ENCODE peak calls at places on chromosomes 4 and X, in six cellular contexts. One of them, this sample, is unnamed. For H3K4me1 and H3K9me3, the result is how much of the 10 kb centered on the place peaks cover.

GRCh38 chr4:26135331-26135730 is 185.5 kb upstream of the RBPJ start:
- DNase-seq in right lobe of liver: no peak
- DNase-seq in IMR-90: no peak
- DNase-seq in H1: no peak
- DNase-seq in heart right ventricle: no peak
- DNase-seq in GM23248: no peak
- DNase-seq in this sample: no peak

GRCh38 chr4:153916273-153916755 is 127.4 kb upstream of the SFRP2 start:
- DNase-seq in right lobe of liver: no peak
- DNase-seq in IMR-90: no peak
- DNase-seq in H1: no peak
- DNase-seq in heart right ventricle: no peak
- DNase-seq in GM23248: peak
- DNase-seq in this sample: no peak

GRCh38 chrX:130060122-130061069 is 49.9 kb downstream of the ELF4 start:
- DNase-seq in right lobe of liver: peak
- DNase-seq in IMR-90: peak
- DNase-seq in H1: peak
- DNase-seq in heart right ventricle: peak
- DNase-seq in GM23248: peak
- DNase-seq in this sample: peak

GRCh38 chr4:180150818-180151217 is 2092.4 kb upstream of the TENM3 start:
- DNase-seq in right lobe of liver: no peak
- DNase-seq in IMR-90: peak
- DNase-seq in H1: no peak
- DNase-seq in heart right ventricle: no peak
- DNase-seq in GM23248: peak
- DNase-seq in this sample: no peak

GRCh38 chr4:80134936-80135701 is 62.1 kb upstream of the ANTXR2 start:
- DNase-seq in right lobe of liver: no peak
- DNase-seq in IMR-90: peak
- DNase-seq in H1: no peak
- DNase-seq in heart right ventricle: no peak
- DNase-seq in GM23248: no peak
- DNase-seq in this sample: no peak

GRCh38 chr4:85837334-85837733 is 362.4 kb downstream of the ARHGAP24 start:
- DNase-seq in right lobe of liver: no peak
- DNase-seq in IMR-90: no peak
- DNase-seq in H1: no peak
- DNase-seq in heart right ventricle: no peak
- DNase-seq in GM23248: no peak
- DNase-seq in this sample: no peak

GRCh38 chr4:4386296-4386735 is 586 bp upstream of the NSG1 start:
- DNase-seq in right lobe of liver: no peak
- DNase-seq in IMR-90: no peak
- DNase-seq in H1: peak
- DNase-seq in heart right ventricle: no peak
- DNase-seq in GM23248: no peak
- DNase-seq in this sample: peak

GRCh38 chrX:84189125-84189524 is 1.1 kb upstream of the RPS6KA6 start:
- DNase-seq in right lobe of liver: no peak
- DNase-seq in IMR-90: no peak
- DNase-seq in H1: no peak
- DNase-seq in heart right ventricle: no peak
- DNase-seq in GM23248: peak
- DNase-seq in this sample: no peak

GRCh38 chrX:55450259-55450658 is 1.7 kb upstream of the MAGEH1 start:
- DNase-seq in right lobe of liver: peak
- DNase-seq in IMR-90: peak
- DNase-seq in H1: no peak
- DNase-seq in heart right ventricle: peak
- DNase-seq in GM23248: peak
- DNase-seq in this sample: no peak

GRCh38 chrX:114800719-114801118 is 216.7 kb downstream of the IL13RA2 start:
- DNase-seq in right lobe of liver: no peak
- DNase-seq in IMR-90: peak
- DNase-seq in H1: no peak
- DNase-seq in heart right ventricle: no peak
- DNase-seq in GM23248: peak
- DNase-seq in this sample: no peak

GRCh38 chrX:111095974-111096870 is at the start of gene PAK3:
- DNase-seq in right lobe of liver: no peak
- DNase-seq in IMR-90: peak
- DNase-seq in H1: peak
- DNase-seq in heart right ventricle: peak
- DNase-seq in GM23248: peak
- DNase-seq in this sample: peak

GRCh38 chr4:8238515-8239053 is 31.0 kb upstream of the HTRA3 start:
- DNase-seq in right lobe of liver: peak
- DNase-seq in IMR-90: no peak
- DNase-seq in H1: peak
- DNase-seq in heart right ventricle: no peak
- DNase-seq in GM23248: no peak
- DNase-seq in this sample: no peak

GRCh38 chrX:15404712-15405111 is 20.5 kb upstream of the VEGFD start:
- DNase-seq in right lobe of liver: no peak
- DNase-seq in IMR-90: peak
- DNase-seq in H1: no peak
- DNase-seq in heart right ventricle: peak
- DNase-seq in GM23248: peak
- DNase-seq in this sample: no peak

GRCh38 chrX:53160297-53160983 is 64.6 kb downstream of the KDM5C start:
- DNase-seq in right lobe of liver: no peak
- DNase-seq in IMR-90: no peak
- DNase-seq in H1: no peak
- DNase-seq in heart right ventricle: no peak
- DNase-seq in GM23248: no peak
- DNase-seq in this sample: no peak

GRCh38 chr4:183438458-183439113 is 5.8 kb upstream of the CDKN2AIP start:
- DNase-seq in right lobe of liver: no peak
- DNase-seq in IMR-90: peak
- DNase-seq in H1: no peak
- DNase-seq in heart right ventricle: no peak
- DNase-seq in GM23248: peak
- DNase-seq in this sample: no peak

DNA sequence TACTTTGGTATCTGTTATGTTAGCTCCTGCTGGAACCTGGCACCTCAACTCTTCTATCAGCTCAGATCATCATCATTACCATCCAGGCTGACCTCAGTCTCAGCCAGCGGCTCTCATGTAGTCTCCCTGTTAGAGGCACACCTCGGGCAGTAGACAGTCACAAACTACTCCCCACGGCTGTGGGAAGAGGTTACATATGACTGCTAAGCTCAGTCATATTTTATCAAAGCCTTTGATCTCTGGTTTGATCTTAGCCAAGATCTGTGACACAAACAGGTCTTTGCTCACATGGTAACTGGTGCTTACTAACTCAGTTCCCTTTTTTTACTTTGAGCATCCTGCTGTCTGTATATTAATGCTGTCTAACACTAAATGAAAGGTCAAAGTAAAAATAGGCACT is 384.9 kb downstream of the CENPC start:
- DNase-seq in right lobe of liver: no peak
- DNase-seq in IMR-90: no peak
- DNase-seq in H1: no peak
- DNase-seq in heart right ventricle: no peak
- DNase-seq in GM23248: no peak
- DNase-seq in this sample: no peak
- H3K4me1 ChIP-seq in right lobe of liver: under half
- H3K4me1 ChIP-seq in IMR-90: under half
- H3K4me1 ChIP-seq in H1: under half
- H3K4me1 ChIP-seq in heart right ventricle: under half
- H3K4me1 ChIP-seq in GM23248: under half
- H3K4me1 ChIP-seq in this sample: under half

GRCh38 chrX:1555370-1555769 is 18.4 kb upstream of the P2RY8 start:
- DNase-seq in right lobe of liver: peak
- DNase-seq in IMR-90: no peak
- DNase-seq in H1: no peak
- DNase-seq in heart right ventricle: no peak
- DNase-seq in GM23248: no peak
- DNase-seq in this sample: no peak
- H3K9me3 ChIP-seq in right lobe of liver: under half
- H3K9me3 ChIP-seq in IMR-90: under half
- H3K9me3 ChIP-seq in H1: under half
- H3K9me3 ChIP-seq in heart right ventricle: under half
- H3K9me3 ChIP-seq in GM23248: under half
- H3K9me3 ChIP-seq in this sample: under half

GRCh38 chr4:82782626-82783025 is 16.0 kb downstream of the SCD5 start:
- DNase-seq in right lobe of liver: no peak
- DNase-seq in IMR-90: no peak
- DNase-seq in H1: no peak
- DNase-seq in heart right ventricle: no peak
- DNase-seq in GM23248: no peak
- DNase-seq in this sample: no peak
- H3K27ac ChIP-seq in right lobe of liver: no peak
- H3K27ac ChIP-seq in IMR-90: no peak
- H3K27ac ChIP-seq in H1: no peak
- H3K27ac ChIP-seq in heart right ventricle: no peak
- H3K27ac ChIP-seq in GM23248: no peak
- H3K27ac ChIP-seq in this sample: no peak

GRCh38 chr4:89288430-89288829 is 19.2 kb downstream of the GPRIN3 start:
- DNase-seq in right lobe of liver: no peak
- DNase-seq in IMR-90: no peak
- DNase-seq in H1: no peak
- DNase-seq in heart right ventricle: no peak
- DNase-seq in GM23248: no peak
- DNase-seq in this sample: no peak

GRCh38 chr4:89290727-89291126 is 16.9 kb downstream of the GPRIN3 start:
- DNase-seq in right lobe of liver: no peak
- DNase-seq in IMR-90: no peak
- DNase-seq in H1: no peak
- DNase-seq in heart right ventricle: peak
- DNase-seq in GM23248: no peak
- DNase-seq in this sample: no peak

GRCh38 chr4:89287945-89288344 is 19.7 kb downstream of the GPRIN3 start:
- DNase-seq in right lobe of liver: no peak
- DNase-seq in IMR-90: no peak
- DNase-seq in H1: no peak
- DNase-seq in heart right ventricle: no peak
- DNase-seq in GM23248: no peak
- DNase-seq in this sample: no peak

GRCh38 chr4:89285735-89286134 is 21.9 kb downstream of the GPRIN3 start:
- DNase-seq in right lobe of liver: no peak
- DNase-seq in IMR-90: no peak
- DNase-seq in H1: no peak
- DNase-seq in heart right ventricle: no peak
- DNase-seq in GM23248: no peak
- DNase-seq in this sample: no peak

GRCh38 chr4:89289312-89289711 is 18.3 kb downstream of the GPRIN3 start:
- DNase-seq in right lobe of liver: no peak
- DNase-seq in IMR-90: no peak
- DNase-seq in H1: no peak
- DNase-seq in heart right ventricle: no peak
- DNase-seq in GM23248: no peak
- DNase-seq in this sample: no peak
- H3K4me1 ChIP-seq in right lobe of liver: under half
- H3K4me1 ChIP-seq in IMR-90: under half
- H3K4me1 ChIP-seq in H1: under half
- H3K4me1 ChIP-seq in heart right ventricle: under half
- H3K4me1 ChIP-seq in GM23248: under half
- H3K4me1 ChIP-seq in this sample: under half

GRCh38 chrX:68915778-68916177 is 87.0 kb downstream of the EFNB1 start:
- DNase-seq in right lobe of liver: no peak
- DNase-seq in IMR-90: no peak
- DNase-seq in H1: no peak
- DNase-seq in heart right ventricle: no peak
- DNase-seq in GM23248: no peak
- DNase-seq in this sample: no peak
- H3K9me3 ChIP-seq in right lobe of liver: under half
- H3K9me3 ChIP-seq in IMR-90: under half
- H3K9me3 ChIP-seq in H1: under half
- H3K9me3 ChIP-seq in heart right ventricle: under half
- H3K9me3 ChIP-seq in GM23248: under half
- H3K9me3 ChIP-seq in this sample: under half

DNA sequence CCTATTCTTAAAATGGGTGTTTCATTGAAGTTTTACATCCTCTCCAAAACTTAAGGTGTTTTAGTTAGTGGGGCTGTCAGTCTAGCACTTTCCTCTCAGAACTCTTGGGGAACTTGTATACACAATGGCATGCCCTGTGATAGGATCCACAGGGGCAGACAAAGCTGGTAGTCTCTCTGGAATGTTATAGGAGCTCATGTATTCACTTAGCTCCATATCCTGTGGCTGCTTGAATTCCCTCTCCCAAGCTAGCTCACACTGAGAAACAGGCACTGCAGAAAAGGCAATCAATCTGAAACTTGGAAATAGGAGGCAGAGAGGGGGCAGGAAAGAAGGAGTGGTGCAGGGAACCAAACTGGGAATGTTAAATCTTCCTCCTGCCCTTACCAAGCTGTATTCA is 26.3 kb upstream of the ARMCX2 start:
- DNase-seq in right lobe of liver: no peak
- DNase-seq in IMR-90: no peak
- DNase-seq in H1: no peak
- DNase-seq in heart right ventricle: no peak
- DNase-seq in GM23248: no peak
- DNase-seq in this sample: no peak
- H3K27ac ChIP-seq in right lobe of liver: no peak
- H3K27ac ChIP-seq in IMR-90: no peak
- H3K27ac ChIP-seq in H1: no peak
- H3K27ac ChIP-seq in heart right ventricle: no peak
- H3K27ac ChIP-seq in GM23248: no peak
- H3K27ac ChIP-seq in this sample: no peak

GRCh38 chrX:47651043-47651905 is 911 bp upstream of the ELK1 start:
- DNase-seq in right lobe of liver: no peak
- DNase-seq in IMR-90: no peak
- DNase-seq in H1: no peak
- DNase-seq in heart right ventricle: no peak
- DNase-seq in GM23248: no peak
- DNase-seq in this sample: no peak
- H3K4me1 ChIP-seq in right lobe of liver: under half
- H3K4me1 ChIP-seq in IMR-90: under half
- H3K4me1 ChIP-seq in H1: under half
- H3K4me1 ChIP-seq in heart right ventricle: under half
- H3K4me1 ChIP-seq in GM23248: under half
- H3K4me1 ChIP-seq in this sample: under half

GRCh38 chr4:138916763-138917162 is 98.8 kb upstream of the NOCT start:
- DNase-seq in right lobe of liver: no peak
- DNase-seq in IMR-90: no peak
- DNase-seq in H1: no peak
- DNase-seq in heart right ventricle: no peak
- DNase-seq in GM23248: no peak
- DNase-seq in this sample: no peak
- H3K9me3 ChIP-seq in right lobe of liver: under half
- H3K9me3 ChIP-seq in IMR-90: under half
- H3K9me3 ChIP-seq in H1: under half
- H3K9me3 ChIP-seq in heart right ventricle: under half
- H3K9me3 ChIP-seq in GM23248: under half
- H3K9me3 ChIP-seq in this sample: under half